ENCODE peak calls at places on chromosome 12, in four cellular contexts. B is hypothalamus, F is foreskin fibroblast, J is NCI-H460. L is an unnamed sample.

GRCh38 chr12:67714648-67715047 is 66.1 kb downstream of the DYRK2 start:
- DNase-seq in B (no peak), F (peak; percentile 23), J (no peak), L (no peak)

GRCh38 chr12:69440016-69440415 is 30.2 kb upstream of the FRS2 start:
- DNase-seq in B (no peak), F (no peak), J (no peak), L (no peak)

GRCh38 chr12:31226639-31227038 is 99.3 kb downstream of the SINHCAF start:
- DNase-seq in B (peak; percentile 29), F (no peak), J (no peak), L (no peak)

GRCh38 chr12:47377414-47378221 is 297.9 kb upstream of the AMIGO2 start:
- DNase-seq in B (peak; percentile 33), F (peak; percentile 98), J (peak; percentile 97), L (peak; percentile 24)

GRCh38 chr12:53968214-53969127 is 4.5 kb upstream of the HOXC11 start:
- DNase-seq in B (no peak), F (peak; percentile 66), J (no peak), L (no peak)

GRCh38 chr12:65784616-65785015 is 39.7 kb upstream of the HMGA2 start:
- DNase-seq in B (no peak), F (no peak), J (no peak), L (no peak)

GRCh38 chr12:17235996-17236395 is 630.0 kb upstream of the LMO3 start:
- DNase-seq in B (no peak), F (no peak), J (no peak), L (no peak)

GRCh38 chr12:43103866-43104265 is 448.1 kb downstream of the ADAMTS20 start:
- DNase-seq in B (no peak), F (no peak), J (no peak), L (no peak)

GRCh38 chr12:55932546-55932919 is 1.6 kb downstream of the DGKA start:
- DNase-seq in B (no peak), F (peak; percentile 54), J (no peak), L (no peak)